ENCODE peak calls at places on chromosomes 5 and 9, in five cellular contexts. A is posterior cingulate gyrus; O is stimulated activated CD4-positive, alpha-beta T cell treated with anti-CD3 and anti-CD28 coated beads, Interleukin-15, amount 100 ng/mL, for 1 hour; Y is body of pancreas; M is ureter. P is an unnamed sample.

GRCh38 chr5:95955996-95956899 is 5.4 kb downstream of the ELL2 start:
- DNase-seq in A (no peak), O (no peak), M (no peak), Y (no peak), P (peak; percentile 37)

GRCh38 chr5:120683580-120683979 is 219.5 kb downstream of the PRR16 start:
- DNase-seq in M (no peak), Y (no peak), O (no peak), A (no peak), P (no peak)

GRCh38 chr9:115630126-115630840 is 512.3 kb upstream of the TNC start:
- DNase-seq in O (no peak), M (no peak), Y (no peak), A (no peak), P (no peak)

GRCh38 chr5:168165977-168166376 is 125.5 kb upstream of the WWC1 start:
- DNase-seq in Y (no peak), O (no peak), A (no peak), M (no peak), P (no peak)

GRCh38 chr5:77267496-77267895 is 57.0 kb downstream of the PDE8B start:
- DNase-seq in A (no peak), M (no peak), Y (no peak), O (no peak), P (no peak)

GRCh38 chr5:140926903-140927573 is 939 bp downstream of the PCDHAC1 start:
- DNase-seq in O (no peak), M (no peak), Y (peak; percentile 27), A (no peak), P (no peak)

GRCh38 chr5:64166201-64166959 is 737 bp downstream of the RNF180 start:
- DNase-seq in O (no peak), M (no peak), A (no peak), Y (no peak), P (peak; percentile 16)

GRCh38 chr9:132082188-132082587 is 2.5 kb upstream of the MED27 start:
- DNase-seq in A (no peak), M (no peak), O (no peak), Y (no peak), P (no peak)

GRCh38 chr5:159181152-159181551 is 28.2 kb downstream of the RNF145 start:
- DNase-seq in Y (no peak), M (no peak), A (no peak), O (no peak), P (no peak)